ENCODE peak calls at places on chromosomes 16 and 17, in five cellular contexts. One of them, this sample, is unnamed. For H3K4me1, the result is how much of the 10 kb centered on the place peaks cover.

GRCh38 chr17:37792787-37793186 is 47.9 kb upstream of the HNF1B start:
- DNase-seq in BE2C: no peak
- DNase-seq in IMR-90: peak
- DNase-seq in A549: no peak
- DNase-seq in mammary epithelial cell: peak
- DNase-seq in this sample: no peak

GRCh38 chr17:60230358-60230757 is 80.6 kb downstream of the CA4 start:
- DNase-seq in BE2C: no peak
- DNase-seq in IMR-90: peak
- DNase-seq in mammary epithelial cell: peak
- DNase-seq in A549: no peak
- DNase-seq in this sample: no peak

GRCh38 chr16:71628810-71629209 is 2.8 kb downstream of the MARVELD3 start:
- DNase-seq in BE2C: no peak
- DNase-seq in A549: no peak
- DNase-seq in mammary epithelial cell: peak
- DNase-seq in IMR-90: no peak
- DNase-seq in this sample: no peak

GRCh38 chr16:30941600-30942420 is 7.1 kb upstream of the ORAI3 start:
- DNase-seq in mammary epithelial cell: peak
- DNase-seq in A549: peak
- DNase-seq in BE2C: peak
- DNase-seq in IMR-90: peak
- DNase-seq in this sample: peak

GRCh38 chr17:81037783-81038733 is 3.1 kb downstream of the BAIAP2 start:
- DNase-seq in BE2C: no peak
- DNase-seq in A549: no peak
- DNase-seq in mammary epithelial cell: no peak
- DNase-seq in IMR-90: no peak
- DNase-seq in this sample: no peak

GRCh38 chr17:17837380-17837821 is 615 bp upstream of the SREBF1 start:
- DNase-seq in IMR-90: peak
- DNase-seq in A549: peak
- DNase-seq in mammary epithelial cell: peak
- DNase-seq in BE2C: no peak
- DNase-seq in this sample: no peak

GRCh38 chr16:69089091-69089912 is 16.2 kb upstream of the HAS3 start:
- DNase-seq in IMR-90: peak
- DNase-seq in A549: no peak
- DNase-seq in BE2C: peak
- DNase-seq in mammary epithelial cell: no peak
- DNase-seq in this sample: no peak

GRCh38 chr16:51267676-51268075 is 116.6 kb upstream of the SALL1 start:
- DNase-seq in IMR-90: no peak
- DNase-seq in mammary epithelial cell: no peak
- DNase-seq in A549: no peak
- DNase-seq in BE2C: no peak
- DNase-seq in this sample: no peak

GRCh38 chr17:39608601-39609000 is 881 bp upstream of the NEUROD2 start:
- DNase-seq in IMR-90: no peak
- DNase-seq in mammary epithelial cell: no peak
- DNase-seq in BE2C: no peak
- DNase-seq in A549: no peak
- DNase-seq in this sample: no peak

GRCh38 chr16:47477680-47478079 is 16.5 kb downstream of the PHKB start:
- DNase-seq in A549: no peak
- DNase-seq in BE2C: no peak
- DNase-seq in IMR-90: peak
- DNase-seq in mammary epithelial cell: peak
- DNase-seq in this sample: no peak

GRCh38 chr17:81437221-81437651 is 42.0 kb downstream of the BAHCC1 start:
- DNase-seq in mammary epithelial cell: peak
- DNase-seq in IMR-90: no peak
- DNase-seq in BE2C: peak
- DNase-seq in A549: no peak
- DNase-seq in this sample: peak

GRCh38 chr16:81515281-81515680 is 70.7 kb downstream of the CMIP start:
- DNase-seq in BE2C: no peak
- DNase-seq in IMR-90: no peak
- DNase-seq in mammary epithelial cell: no peak
- DNase-seq in A549: no peak
- DNase-seq in this sample: no peak

GRCh38 chr16:88628512-88628974 is 9.8 kb upstream of the IL17C start:
- DNase-seq in BE2C: peak
- DNase-seq in IMR-90: no peak
- DNase-seq in mammary epithelial cell: no peak
- DNase-seq in A549: no peak
- DNase-seq in this sample: peak

GRCh38 chr17:83050651-83051422 is 28.6 kb upstream of the METRNL start:
- DNase-seq in BE2C: no peak
- DNase-seq in mammary epithelial cell: no peak
- DNase-seq in IMR-90: no peak
- DNase-seq in A549: no peak
- DNase-seq in this sample: no peak

GRCh38 chr17:29469251-29469650 is 79.1 kb downstream of the TAOK1 start:
- DNase-seq in IMR-90: no peak
- DNase-seq in BE2C: no peak
- DNase-seq in A549: no peak
- DNase-seq in mammary epithelial cell: no peak
- DNase-seq in this sample: no peak

GRCh38 chr16:56645311-56645710 is 6.4 kb upstream of the MT1B start:
- DNase-seq in IMR-90: no peak
- DNase-seq in BE2C: no peak
- DNase-seq in mammary epithelial cell: peak
- DNase-seq in A549: no peak
- DNase-seq in this sample: no peak

GRCh38 chr17:58232707-58233156 is 5.7 kb upstream of the LPO start:
- DNase-seq in mammary epithelial cell: peak
- DNase-seq in BE2C: no peak
- DNase-seq in A549: no peak
- DNase-seq in IMR-90: peak
- DNase-seq in this sample: no peak

GRCh38 chr16:55515110-55515509 is 6.2 kb downstream of the LPCAT2 start:
- DNase-seq in BE2C: no peak
- DNase-seq in mammary epithelial cell: peak
- DNase-seq in A549: no peak
- DNase-seq in IMR-90: peak
- DNase-seq in this sample: no peak

GRCh38 chr17:44501866-44502265 is 1.3 kb downstream of the GPATCH8 start:
- DNase-seq in A549: no peak
- DNase-seq in IMR-90: peak
- DNase-seq in mammary epithelial cell: peak
- DNase-seq in BE2C: no peak
- DNase-seq in this sample: no peak

GRCh38 chr17:80755650-80756405 is 211.2 kb downstream of the RPTOR start:
- DNase-seq in A549: no peak
- DNase-seq in IMR-90: no peak
- DNase-seq in BE2C: no peak
- DNase-seq in mammary epithelial cell: no peak
- DNase-seq in this sample: no peak

GRCh38 chr16:85821441-85821901 is 22.0 kb downstream of the COX4I1 start:
- DNase-seq in BE2C: peak
- DNase-seq in mammary epithelial cell: peak
- DNase-seq in A549: peak
- DNase-seq in IMR-90: peak
- DNase-seq in this sample: peak

GRCh38 chr16:67969286-67970039 is 1.0 kb upstream of the SLC12A4 start:
- DNase-seq in mammary epithelial cell: no peak
- DNase-seq in BE2C: no peak
- DNase-seq in IMR-90: no peak
- DNase-seq in A549: no peak
- DNase-seq in this sample: no peak

GRCh38 chr16:1218061-1218929 is 6.8 kb downstream of the TPSG1 start:
- DNase-seq in BE2C: no peak
- DNase-seq in IMR-90: no peak
- DNase-seq in mammary epithelial cell: no peak
- DNase-seq in A549: no peak
- DNase-seq in this sample: no peak

GRCh38 chr16:89922477-89922883 is 662 bp upstream of the TUBB3 start:
- DNase-seq in IMR-90: peak
- DNase-seq in BE2C: peak
- DNase-seq in A549: peak
- DNase-seq in mammary epithelial cell: peak
- DNase-seq in this sample: peak

GRCh38 chr17:80043963-80044362 is 7.5 kb downstream of the CCDC40 start:
- DNase-seq in A549: no peak
- DNase-seq in BE2C: no peak
- DNase-seq in IMR-90: no peak
- DNase-seq in mammary epithelial cell: no peak
- DNase-seq in this sample: no peak

GRCh38 chr16:3086596-3087242 is 12.4 kb downstream of the ZSCAN10 start:
- DNase-seq in IMR-90: no peak
- DNase-seq in mammary epithelial cell: no peak
- DNase-seq in A549: no peak
- DNase-seq in BE2C: no peak
- DNase-seq in this sample: no peak

GRCh38 chr16:66608241-66609138 is 4.0 kb downstream of the CMTM3 start:
- DNase-seq in IMR-90: peak
- DNase-seq in BE2C: peak
- DNase-seq in A549: peak
- DNase-seq in mammary epithelial cell: peak
- DNase-seq in this sample: peak

GRCh38 chr17:71926746-71927398 is 193.9 kb upstream of the SOX9 start:
- DNase-seq in BE2C: no peak
- DNase-seq in A549: no peak
- DNase-seq in IMR-90: no peak
- DNase-seq in mammary epithelial cell: peak
- DNase-seq in this sample: no peak

GRCh38 chr16:10242076-10242475 is 59.8 kb upstream of the GRIN2A start:
- DNase-seq in mammary epithelial cell: no peak
- DNase-seq in A549: no peak
- DNase-seq in BE2C: no peak
- DNase-seq in IMR-90: no peak
- DNase-seq in this sample: peak

GRCh38 chr17:50207792-50208567 is 6.5 kb upstream of the COL1A1 start:
- DNase-seq in IMR-90: no peak
- DNase-seq in mammary epithelial cell: no peak
- DNase-seq in BE2C: no peak
- DNase-seq in A549: no peak
- DNase-seq in this sample: no peak

GRCh38 chr16:7257026-7257425 is 75.6 kb upstream of the RBFOX1 start:
- DNase-seq in mammary epithelial cell: no peak
- DNase-seq in IMR-90: no peak
- DNase-seq in BE2C: no peak
- DNase-seq in A549: no peak
- DNase-seq in this sample: no peak

GRCh38 chr17:34756670-34757021 is 177.3 kb downstream of the TMEM132E start:
- DNase-seq in A549: no peak
- DNase-seq in BE2C: peak
- DNase-seq in mammary epithelial cell: no peak
- DNase-seq in IMR-90: no peak
- DNase-seq in this sample: no peak

DNA sequence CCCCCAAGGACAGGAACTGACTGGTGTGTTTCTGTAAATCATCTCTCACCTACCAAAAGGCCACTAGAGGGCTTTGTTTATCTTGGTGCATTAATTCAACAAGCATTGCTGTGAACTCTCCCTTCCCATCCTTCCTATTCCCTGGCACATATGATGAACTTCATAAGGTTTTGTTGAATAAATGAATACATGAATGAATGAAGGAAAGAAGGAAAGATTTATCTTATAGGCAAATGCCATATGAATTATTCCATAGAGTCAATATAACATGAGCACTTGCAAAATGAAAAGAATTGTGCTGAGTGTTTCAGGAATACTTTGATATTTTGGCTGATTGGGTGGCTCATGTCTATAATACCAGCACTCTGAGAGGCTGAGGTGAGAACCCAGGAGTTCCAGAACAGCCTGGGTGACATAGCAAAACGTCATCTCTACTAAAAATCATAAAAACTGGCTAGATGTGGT is 4.3 kb downstream of the SPDYE4 start:
- DNase-seq in IMR-90: peak
- DNase-seq in mammary epithelial cell: peak
- DNase-seq in A549: peak
- DNase-seq in BE2C: no peak
- DNase-seq in this sample: no peak
- H3K4me3 ChIP-seq in IMR-90: no peak
- H3K4me3 ChIP-seq in mammary epithelial cell: no peak
- H3K4me3 ChIP-seq in A549: no peak
- H3K4me3 ChIP-seq in BE2C: no peak
- H3K4me3 ChIP-seq in this sample: no peak

GRCh38 chr17:1644493-1645206 is 882 bp downstream of the SCARF1 start:
- DNase-seq in IMR-90: peak
- DNase-seq in BE2C: no peak
- DNase-seq in A549: no peak
- DNase-seq in mammary epithelial cell: peak
- DNase-seq in this sample: no peak
- H3K4me1 ChIP-seq in IMR-90: under half
- H3K4me1 ChIP-seq in BE2C: under half
- H3K4me1 ChIP-seq in A549: under half
- H3K4me1 ChIP-seq in mammary epithelial cell: under half
- H3K4me1 ChIP-seq in this sample: under half

DNA sequence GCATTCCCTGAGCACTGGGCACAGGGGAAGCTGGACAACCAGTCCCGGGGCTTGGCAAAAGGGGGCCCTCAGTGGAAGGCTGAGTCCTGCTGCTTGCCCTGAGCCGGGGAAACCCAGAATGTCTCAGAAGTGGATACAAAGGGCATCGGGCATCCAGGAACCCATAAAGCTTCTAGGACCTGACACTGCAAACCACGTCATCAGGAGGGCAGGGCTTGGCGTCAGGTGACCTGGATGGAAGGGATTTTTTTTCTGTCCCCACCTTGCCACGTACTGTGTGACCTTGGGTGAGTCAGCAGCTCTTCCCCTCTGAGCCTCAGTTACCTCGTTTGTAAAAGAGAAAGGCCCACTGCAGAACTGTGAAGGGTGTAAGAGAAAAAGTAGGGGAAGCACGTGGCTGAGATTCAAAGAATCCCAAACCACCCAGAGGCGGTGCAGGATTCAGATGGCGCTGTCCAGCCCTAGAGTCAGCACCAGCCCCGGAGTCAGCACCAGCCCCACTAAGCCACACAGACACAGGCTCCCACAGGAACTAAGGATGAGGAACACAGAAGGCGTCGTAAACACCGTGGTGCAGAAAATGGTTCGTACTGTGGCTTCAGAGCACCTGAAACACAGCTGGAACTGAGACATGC is 53.7 kb downstream of the C16orf95 start:
- DNase-seq in mammary epithelial cell: no peak
- DNase-seq in BE2C: no peak
- DNase-seq in A549: no peak
- DNase-seq in IMR-90: no peak
- DNase-seq in this sample: no peak
- H3K4me3 ChIP-seq in mammary epithelial cell: no peak
- H3K4me3 ChIP-seq in BE2C: no peak
- H3K4me3 ChIP-seq in A549: no peak
- H3K4me3 ChIP-seq in IMR-90: no peak
- H3K4me3 ChIP-seq in this sample: no peak

DNA sequence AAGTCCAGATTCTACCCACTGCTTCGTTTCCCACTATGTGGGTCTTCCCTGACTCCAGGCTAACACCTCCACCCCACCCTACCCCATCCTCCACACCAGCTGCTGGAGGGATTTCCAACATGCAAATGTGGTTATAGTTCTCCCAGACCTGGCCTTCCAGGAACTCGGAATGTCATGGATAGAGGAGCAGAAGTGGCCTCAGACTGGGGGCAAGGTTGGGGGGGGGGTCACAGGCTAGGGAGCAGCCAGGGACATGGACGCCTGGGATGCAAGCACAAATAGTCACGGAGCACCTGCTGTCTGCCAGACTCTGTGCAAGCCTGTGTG is 2.0 kb downstream of the CAMKK1 start:
- DNase-seq in BE2C: no peak
- DNase-seq in mammary epithelial cell: no peak
- DNase-seq in A549: no peak
- DNase-seq in IMR-90: no peak
- DNase-seq in this sample: peak
- H3K4me1 ChIP-seq in BE2C: under half
- H3K4me1 ChIP-seq in mammary epithelial cell: under half
- H3K4me1 ChIP-seq in A549: half or more
- H3K4me1 ChIP-seq in IMR-90: under half
- H3K4me1 ChIP-seq in this sample: under half

This sample was measured in SJCRH30.